ENCODE peak calls at places on chromosomes 13 and 19, in ten cellular contexts. E is ascending aorta; G is nucleus accumbens; V is anterior cingulate cortex; Q is CD8-positive, alpha-beta memory T cell; A is stimulated activated CD4-positive, alpha-beta T cell treated with anti-CD3 and anti-CD28 coated beads, Interleukin-15, amount 100 ng/mL, for 1 hour; T is activated T-cell treated with anti-CD3 and anti-CD28 coated beads for 48 hours; M is Calu3; X is brain microvascular endothelial cell; P is CD4-positive, CD25-positive, alpha-beta regulatory T cell. C is an unnamed sample.

GRCh38 chr13:51785592-51786424 is 18.2 kb downstream of the DHRS12 start:
- DNase-seq in E (no peak), G (no peak), V (no peak), Q (no peak), A (no peak), T (no peak), M (no peak), X (no peak), P (no peak), C (no peak)

GRCh38 chr19:8445488-8446001 is 770 bp downstream of the HNRNPM start:
- DNase-seq in E (peak; percentile 71), G (no peak), V (no peak), Q (peak; percentile 46), A (peak; percentile 2), T (peak; percentile 49), M (peak; percentile 26), X (no peak), P (no peak), C (peak; percentile 55)

GRCh38 chr19:42176649-42176989 is 40.9 kb downstream of the DEDD2 start:
- DNase-seq in E (no peak), G (peak; percentile 21), V (no peak), Q (no peak), A (no peak), T (no peak), M (no peak), X (no peak), P (no peak), C (peak; percentile 45)

GRCh38 chr13:87884874-87885273 is 213.7 kb downstream of the SLITRK5 start:
- DNase-seq in E (no peak), G (no peak), V (no peak), Q (no peak), A (no peak), T (no peak), M (no peak), X (no peak), P (no peak), C (no peak)

GRCh38 chr19:4647676-4648644 is 8.6 kb downstream of the TNFAIP8L1 start:
- DNase-seq in E (no peak), G (no peak), V (no peak), Q (no peak), A (no peak), T (no peak), M (no peak), X (peak; percentile 43), P (no peak), C (no peak)

GRCh38 chr13:95343944-95344343 is 42.7 kb upstream of the ABCC4 start:
- DNase-seq in E (no peak), G (no peak), V (no peak), Q (no peak), A (no peak), T (no peak), M (no peak), X (no peak), P (no peak), C (no peak)

GRCh38 chr19:50215820-50216219 is 12.4 kb downstream of the MYH14 start:
- DNase-seq in E (no peak), G (no peak), V (no peak), Q (no peak), A (no peak), T (no peak), M (no peak), X (no peak), P (no peak), C (no peak)

GRCh38 chr13:95155093-95155492 is 146.2 kb downstream of the ABCC4 start:
- DNase-seq in E (no peak), G (no peak), V (no peak), Q (no peak), A (no peak), T (no peak), M (no peak), X (no peak), P (no peak), C (no peak)

GRCh38 chr19:5122121-5122400 is 153.1 kb downstream of the KDM4B start:
- DNase-seq in E (no peak), G (no peak), V (no peak), Q (no peak), A (no peak), T (no peak), M (no peak), X (no peak), P (no peak), C (no peak)

GRCh38 chr19:10601999-10602329 is 14.9 kb upstream of the AP1M2 start:
- DNase-seq in E (no peak), G (no peak), V (no peak), Q (no peak), A (no peak), T (no peak), M (no peak), X (no peak), P (no peak), C (no peak)

GRCh38 chr13:48156466-48156865 is 61.6 kb upstream of the MED4 start:
- DNase-seq in E (no peak), G (no peak), V (no peak), Q (peak; percentile 83), A (peak; percentile 56), T (peak; percentile 59), M (peak; percentile 35), X (no peak), P (peak; percentile 81), C (no peak)

GRCh38 chr19:29672933-29673336 is 7.7 kb downstream of the PLEKHF1 start:
- DNase-seq in E (no peak), G (no peak), V (no peak), Q (peak; percentile 91), A (peak; percentile 74), T (peak; percentile 77), M (no peak), X (no peak), P (peak; percentile 89), C (no peak)

GRCh38 chr19:14089662-14090508 is 666 bp downstream of the SAMD1 start:
- DNase-seq in E (peak; percentile 77), G (no peak), V (peak; percentile 49), Q (peak; percentile 44), A (no peak), T (peak; percentile 52), M (peak; percentile 48), X (peak; percentile 35), P (peak; percentile 40), C (peak; percentile 63)

GRCh38 chr13:26623125-26623524 is 65.6 kb downstream of the WASF3 start:
- DNase-seq in E (no peak), G (no peak), V (no peak), Q (no peak), A (no peak), T (no peak), M (no peak), X (no peak), P (no peak), C (no peak)

GRCh38 chr13:19984430-19985218 is 26.1 kb downstream of the ZMYM2 start:
- DNase-seq in E (no peak), G (no peak), V (no peak), Q (peak; percentile 8), A (no peak), T (no peak), M (no peak), X (peak; percentile 37), P (peak; percentile 44), C (no peak)

GRCh38 chr13:103525530-103525929 is 459.3 kb upstream of the SLC10A2 start:
- DNase-seq in E (no peak), G (no peak), V (no peak), Q (no peak), A (no peak), T (no peak), M (no peak), X (no peak), P (no peak), C (no peak)

GRCh38 chr19:42156571-42156970 is 24.3 kb upstream of the POU2F2 start:
- DNase-seq in E (no peak), G (no peak), V (no peak), Q (no peak), A (no peak), T (no peak), M (no peak), X (no peak), P (no peak), C (no peak)